ENCODE peak calls at places on chromosomes 13 and 19, in four cellular contexts. One of them, this sample, is unnamed.
A peak's percentile ranks its signal among the peaks of the same experiment; 100 is the strongest.

GRCh38 chr19:11931051-11931450 is 6.1 kb downstream of the ZNF700 start:
- DNase-seq in HEK293T: no peak
- DNase-seq in GM12878: no peak
- DNase-seq in K562: no peak
- DNase-seq in this sample: no peak

GRCh38 chr13:75550159-75550567 is 572 bp downstream of the UCHL3 start:
- DNase-seq in K562: peak; percentile 18
- DNase-seq in HEK293T: peak; percentile 78
- DNase-seq in GM12878: no peak
- DNase-seq in this sample: peak; percentile 52

GRCh38 chr13:41505209-41505835 is 48.0 kb downstream of the RGCC start:
- DNase-seq in GM12878: no peak
- DNase-seq in K562: no peak
- DNase-seq in HEK293T: no peak
- DNase-seq in this sample: no peak

GRCh38 chr13:80214521-80214941 is 126.4 kb downstream of the SPRY2 start:
- DNase-seq in HEK293T: no peak
- DNase-seq in GM12878: no peak
- DNase-seq in K562: no peak
- DNase-seq in this sample: no peak

GRCh38 chr19:58372311-58373133 is 8.3 kb downstream of the ZNF837 start:
- DNase-seq in HEK293T: no peak
- DNase-seq in GM12878: no peak
- DNase-seq in K562: no peak
- DNase-seq in this sample: no peak

GRCh38 chr13:95677564-95678386 is 836 bp downstream of the DNAJC3 start:
- DNase-seq in GM12878: no peak
- DNase-seq in K562: no peak
- DNase-seq in HEK293T: peak; percentile 11
- DNase-seq in this sample: no peak

GRCh38 chr13:99909836-99910619 is 61.5 kb downstream of the ZIC5 start:
- DNase-seq in GM12878: no peak
- DNase-seq in K562: no peak
- DNase-seq in HEK293T: no peak
- DNase-seq in this sample: no peak

GRCh38 chr13:39767791-39768564 is 112.5 kb downstream of the COG6 start:
- DNase-seq in K562: no peak
- DNase-seq in HEK293T: no peak
- DNase-seq in GM12878: no peak
- DNase-seq in this sample: no peak

GRCh38 chr19:17557461-17557860 is 2.0 kb downstream of the COLGALT1 start:
- DNase-seq in HEK293T: no peak
- DNase-seq in GM12878: no peak
- DNase-seq in K562: no peak
- DNase-seq in this sample: no peak

GRCh38 chr19:10864538-10864899 is 6.8 kb upstream of the CARM1 start:
- DNase-seq in HEK293T: peak; percentile 81
- DNase-seq in K562: peak; percentile 83
- DNase-seq in GM12878: no peak
- DNase-seq in this sample: peak; percentile 68

GRCh38 chr19:47609885-47610545 is 1.1 kb downstream of the BICRA start:
- DNase-seq in GM12878: no peak
- DNase-seq in HEK293T: no peak
- DNase-seq in K562: peak; percentile 48
- DNase-seq in this sample: peak; percentile 41

GRCh38 chr19:38389101-38389925 is 816 bp downstream of the SPRED3 start:
- DNase-seq in K562: no peak
- DNase-seq in GM12878: no peak
- DNase-seq in HEK293T: no peak
- DNase-seq in this sample: no peak

GRCh38 chr19:47005873-47006272 is 13.8 kb upstream of the NPAS1 start:
- DNase-seq in GM12878: no peak
- DNase-seq in K562: no peak
- DNase-seq in HEK293T: no peak
- DNase-seq in this sample: peak; percentile 33

GRCh38 chr13:38753878-38754277 is 67.0 kb downstream of the FREM2 start:
- DNase-seq in K562: no peak
- DNase-seq in HEK293T: no peak
- DNase-seq in GM12878: no peak
- DNase-seq in this sample: no peak

GRCh38 chr19:1223018-1223855 is 14.6 kb downstream of the CBARP start:
- DNase-seq in HEK293T: peak; percentile 65
- DNase-seq in GM12878: no peak
- DNase-seq in K562: no peak
- DNase-seq in this sample: no peak

GRCh38 chr13:102643656-102644055 is 46.9 kb downstream of the TPP2 start:
- DNase-seq in HEK293T: no peak
- DNase-seq in K562: no peak
- DNase-seq in GM12878: no peak
- DNase-seq in this sample: no peak

GRCh38 chr19:5039642-5040543 is 71.0 kb downstream of the KDM4B start:
- DNase-seq in GM12878: no peak
- DNase-seq in K562: no peak
- DNase-seq in HEK293T: no peak
- DNase-seq in this sample: no peak

GRCh38 chr13:19720039-19720438 is 62.7 kb downstream of the PSPC1 start:
- DNase-seq in GM12878: no peak
- DNase-seq in HEK293T: no peak
- DNase-seq in K562: no peak
- DNase-seq in this sample: no peak

GRCh38 chr19:32811151-32811550 is 58.4 kb downstream of the SLC7A9 start:
- DNase-seq in HEK293T: no peak
- DNase-seq in GM12878: no peak
- DNase-seq in K562: no peak
- DNase-seq in this sample: no peak

GRCh38 chr19:48982280-48982679 is 10.8 kb downstream of the GYS1 start:
- DNase-seq in HEK293T: no peak
- DNase-seq in K562: no peak
- DNase-seq in GM12878: no peak
- DNase-seq in this sample: no peak

GRCh38 chr13:48567521-48568331 is 34.8 kb upstream of the RCBTB2 start:
- DNase-seq in GM12878: no peak
- DNase-seq in K562: no peak
- DNase-seq in HEK293T: no peak
- DNase-seq in this sample: peak; percentile 70

GRCh38 chr13:67123165-67123564 is 107.0 kb downstream of the PCDH9 start:
- DNase-seq in GM12878: no peak
- DNase-seq in K562: no peak
- DNase-seq in HEK293T: no peak
- DNase-seq in this sample: no peak

GRCh38 chr13:73598021-73598712 is 536.0 kb downstream of the KLF12 start:
- DNase-seq in HEK293T: no peak
- DNase-seq in K562: no peak
- DNase-seq in GM12878: no peak
- DNase-seq in this sample: no peak

GRCh38 chr13:73599232-73600128 is 534.7 kb downstream of the KLF12 start:
- DNase-seq in GM12878: no peak
- DNase-seq in HEK293T: no peak
- DNase-seq in K562: no peak
- DNase-seq in this sample: no peak

GRCh38 chr13:73593199-73593765 is 534.5 kb downstream of the KLF5 start:
- DNase-seq in HEK293T: no peak
- DNase-seq in GM12878: no peak
- DNase-seq in K562: no peak
- DNase-seq in this sample: peak; percentile 5

GRCh38 chr13:73591861-73592260 is 533.1 kb downstream of the KLF5 start:
- DNase-seq in K562: no peak
- DNase-seq in HEK293T: no peak
- DNase-seq in GM12878: no peak
- DNase-seq in this sample: no peak

DNA sequence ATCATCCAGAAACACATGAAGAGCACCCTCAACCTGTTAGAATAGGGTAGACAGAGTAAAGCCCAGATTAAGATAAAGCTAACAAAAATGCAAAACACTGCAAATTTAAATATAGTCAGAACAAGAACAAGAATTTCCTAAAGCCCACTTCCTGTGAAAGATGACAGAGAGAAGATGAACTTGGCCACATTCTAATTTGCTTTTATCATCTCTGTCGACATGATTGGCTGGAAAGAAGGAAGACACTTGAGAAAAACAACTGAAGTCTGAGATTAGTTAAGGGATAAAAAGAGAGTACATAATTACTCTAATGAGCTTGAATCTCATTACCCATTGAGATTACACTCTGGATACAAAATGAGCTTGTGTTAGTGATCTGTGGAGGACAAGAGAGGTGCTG is 537.6 kb downstream of the KLF5 start:
- DNase-seq in HEK293T: no peak
- DNase-seq in GM12878: no peak
- DNase-seq in K562: no peak
- DNase-seq in this sample: no peak
- TF ChIP-seq FOXK2 in HEK293T: no peak
- TF ChIP-seq FOXK2 in GM12878: no peak
- TF ChIP-seq FOXK2 in K562: no peak
- TF ChIP-seq FOXK2 in this sample: no peak

DNA sequence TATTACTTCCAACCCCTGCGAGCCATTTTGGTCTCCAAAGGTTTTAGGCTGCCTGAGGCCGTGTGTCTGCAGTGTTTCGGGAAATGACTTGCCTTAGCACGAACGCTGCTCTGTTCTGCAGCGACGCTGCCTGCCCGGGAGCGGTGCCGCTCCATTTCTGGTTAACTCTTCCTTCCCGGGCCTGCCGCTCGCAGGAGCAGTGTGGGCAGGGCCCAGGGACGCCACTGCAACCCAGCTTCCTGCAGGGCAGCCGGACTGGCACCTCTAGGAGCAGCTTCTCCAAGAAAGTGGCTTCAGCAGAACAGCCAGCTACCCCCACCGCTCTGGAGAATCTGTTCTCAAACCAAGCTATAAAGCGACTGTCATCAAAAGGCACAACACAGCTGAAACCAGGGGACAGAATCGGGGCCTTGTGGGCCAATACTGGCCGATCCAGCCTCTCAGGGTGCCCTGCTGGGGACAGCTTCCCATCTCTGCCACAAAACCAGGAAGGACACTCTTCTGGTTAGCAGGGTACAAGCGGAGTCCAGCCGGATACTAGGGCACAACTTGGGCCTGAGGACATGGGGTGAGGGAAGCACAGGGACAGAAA is 72.2 kb downstream of the KCTD15 start:
- DNase-seq in GM12878: no peak
- DNase-seq in K562: no peak
- DNase-seq in HEK293T: peak; percentile 49
- DNase-seq in this sample: no peak
- TF ChIP-seq FOXK2 in GM12878: no peak
- TF ChIP-seq FOXK2 in K562: no peak
- TF ChIP-seq FOXK2 in HEK293T: no peak
- TF ChIP-seq FOXK2 in this sample: no peak

DNA sequence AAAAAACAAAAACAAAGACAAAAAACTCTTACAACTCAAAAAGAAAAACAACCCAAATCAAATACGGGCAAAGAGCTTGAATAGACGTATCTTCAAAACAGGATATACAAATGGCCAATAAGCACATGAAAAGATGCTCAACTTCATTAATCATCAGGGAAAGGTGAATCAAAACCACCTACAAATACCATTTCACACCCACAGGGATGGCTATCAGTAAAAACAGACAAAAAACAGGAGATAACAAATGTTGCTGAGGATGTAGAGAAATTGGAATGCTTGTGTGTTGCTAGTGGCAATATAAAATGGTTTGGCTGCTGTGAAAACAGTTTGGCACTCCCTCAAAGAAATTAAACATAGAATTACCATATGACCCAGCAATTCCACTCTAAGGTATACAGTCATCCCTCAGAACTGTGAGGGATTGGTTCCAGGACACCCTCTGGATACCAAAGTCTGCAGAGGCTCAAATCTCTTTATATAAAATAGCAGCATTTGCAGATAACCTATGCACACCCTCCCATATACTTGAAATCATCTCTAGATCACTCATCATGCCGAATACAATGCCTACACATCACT is 29.7 kb downstream of the MLLT1 start:
- DNase-seq in K562: no peak
- DNase-seq in HEK293T: no peak
- DNase-seq in GM12878: no peak
- DNase-seq in this sample: no peak
- TF ChIP-seq FOXK2 in K562: no peak
- TF ChIP-seq FOXK2 in HEK293T: no peak
- TF ChIP-seq FOXK2 in GM12878: no peak
- TF ChIP-seq FOXK2 in this sample: no peak

GRCh38 chr19:14661372-14661924 is 13.2 kb downstream of the ADGRE3 start:
- DNase-seq in K562: no peak
- DNase-seq in GM12878: no peak
- DNase-seq in HEK293T: no peak
- DNase-seq in this sample: no peak
- TF ChIP-seq FOXK2 in K562: no peak
- TF ChIP-seq FOXK2 in GM12878: no peak
- TF ChIP-seq FOXK2 in HEK293T: no peak
- TF ChIP-seq FOXK2 in this sample: no peak

This sample was measured in HepG2.